ENCODE peak calls at places on chromosomes 11 and 22, in five cellular contexts. One of them, this sample, is unnamed.

GRCh38 chr11:8356731-8357504 is 93.2 kb upstream of the LMO1 start:
- DNase-seq in fibroblast of mammary gland: peak
- DNase-seq in pancreas: no peak
- DNase-seq in GM12865: no peak
- DNase-seq in upper lobe of right lung: peak
- DNase-seq in this sample: peak

GRCh38 chr11:128576555-128576954 is 10.8 kb downstream of the ETS1 start:
- DNase-seq in fibroblast of mammary gland: no peak
- DNase-seq in pancreas: no peak
- DNase-seq in GM12865: no peak
- DNase-seq in upper lobe of right lung: no peak
- DNase-seq in this sample: no peak

GRCh38 chr22:34599567-34599966 is 466.4 kb upstream of the ISX start:
- DNase-seq in fibroblast of mammary gland: no peak
- DNase-seq in pancreas: no peak
- DNase-seq in GM12865: no peak
- DNase-seq in upper lobe of right lung: no peak
- DNase-seq in this sample: no peak

GRCh38 chr11:68166969-68167368 is 45.8 kb upstream of the CHKA start:
- DNase-seq in fibroblast of mammary gland: no peak
- DNase-seq in pancreas: no peak
- DNase-seq in GM12865: no peak
- DNase-seq in upper lobe of right lung: no peak
- DNase-seq in this sample: no peak

GRCh38 chr22:39519681-39520053 is 695 bp upstream of the ATF4 start:
- DNase-seq in fibroblast of mammary gland: no peak
- DNase-seq in pancreas: peak
- DNase-seq in GM12865: peak
- DNase-seq in upper lobe of right lung: no peak
- DNase-seq in this sample: peak

GRCh38 chr11:72786305-72787261 is 7.3 kb downstream of the STARD10 start:
- DNase-seq in fibroblast of mammary gland: no peak
- DNase-seq in pancreas: peak
- DNase-seq in GM12865: no peak
- DNase-seq in upper lobe of right lung: peak
- DNase-seq in this sample: no peak

GRCh38 chr22:37472418-37473006 is 13.7 kb downstream of the MFNG start:
- DNase-seq in fibroblast of mammary gland: peak
- DNase-seq in pancreas: no peak
- DNase-seq in GM12865: peak
- DNase-seq in upper lobe of right lung: no peak
- DNase-seq in this sample: peak

GRCh38 chr11:34269031-34269430 is 88.8 kb downstream of the ABTB2 start:
- DNase-seq in fibroblast of mammary gland: no peak
- DNase-seq in pancreas: no peak
- DNase-seq in GM12865: no peak
- DNase-seq in upper lobe of right lung: no peak
- DNase-seq in this sample: no peak

GRCh38 chr11:81222491-81222890 is 1511.2 kb downstream of the FAM181B start:
- DNase-seq in fibroblast of mammary gland: no peak
- DNase-seq in pancreas: no peak
- DNase-seq in GM12865: no peak
- DNase-seq in upper lobe of right lung: no peak
- DNase-seq in this sample: no peak

GRCh38 chr22:21593406-21594232 is 26.1 kb downstream of the UBE2L3 start:
- DNase-seq in fibroblast of mammary gland: no peak
- DNase-seq in pancreas: no peak
- DNase-seq in GM12865: no peak
- DNase-seq in upper lobe of right lung: no peak
- DNase-seq in this sample: no peak

GRCh38 chr11:113504071-113504470 is 28.9 kb upstream of the DRD2 start:
- DNase-seq in fibroblast of mammary gland: no peak
- DNase-seq in pancreas: no peak
- DNase-seq in GM12865: no peak
- DNase-seq in upper lobe of right lung: no peak
- DNase-seq in this sample: no peak

GRCh38 chr22:41660416-41660815 is 28.3 kb downstream of the SNU13 start:
- DNase-seq in fibroblast of mammary gland: no peak
- DNase-seq in pancreas: no peak
- DNase-seq in GM12865: no peak
- DNase-seq in upper lobe of right lung: no peak
- DNase-seq in this sample: peak

GRCh38 chr11:12075822-12076821 is 34.3 kb upstream of the MICAL2 start:
- DNase-seq in fibroblast of mammary gland: peak
- DNase-seq in pancreas: no peak
- DNase-seq in GM12865: no peak
- DNase-seq in upper lobe of right lung: no peak
- DNase-seq in this sample: peak

GRCh38 chr22:36816635-36817428 is at the start of gene PVALB:
- DNase-seq in fibroblast of mammary gland: peak
- DNase-seq in pancreas: no peak
- DNase-seq in GM12865: no peak
- DNase-seq in upper lobe of right lung: no peak
- DNase-seq in this sample: peak

GRCh38 chr22:25076281-25076680 is 123.4 kb upstream of the CRYBB3 start:
- DNase-seq in fibroblast of mammary gland: no peak
- DNase-seq in pancreas: no peak
- DNase-seq in GM12865: peak
- DNase-seq in upper lobe of right lung: no peak
- DNase-seq in this sample: no peak

GRCh38 chr11:13026722-13027121 is 17.6 kb downstream of the RASSF10 start:
- DNase-seq in fibroblast of mammary gland: no peak
- DNase-seq in pancreas: no peak
- DNase-seq in GM12865: no peak
- DNase-seq in upper lobe of right lung: no peak
- DNase-seq in this sample: no peak

GRCh38 chr22:48753381-48753730 is 1074.3 kb downstream of the BRD1 start:
- DNase-seq in fibroblast of mammary gland: no peak
- DNase-seq in pancreas: no peak
- DNase-seq in GM12865: no peak
- DNase-seq in upper lobe of right lung: no peak
- DNase-seq in this sample: no peak

GRCh38 chr22:36571991-36572390 is 43.0 kb upstream of the EIF3D start:
- DNase-seq in fibroblast of mammary gland: no peak
- DNase-seq in pancreas: peak
- DNase-seq in GM12865: no peak
- DNase-seq in upper lobe of right lung: no peak
- DNase-seq in this sample: no peak

GRCh38 chr11:43101113-43101512 is 210.7 kb upstream of the API5 start:
- DNase-seq in fibroblast of mammary gland: no peak
- DNase-seq in pancreas: no peak
- DNase-seq in GM12865: no peak
- DNase-seq in upper lobe of right lung: no peak
- DNase-seq in this sample: no peak

GRCh38 chr11:60743058-60743457 is 13.6 kb upstream of the MS4A15 start:
- DNase-seq in fibroblast of mammary gland: no peak
- DNase-seq in pancreas: no peak
- DNase-seq in GM12865: no peak
- DNase-seq in upper lobe of right lung: no peak
- DNase-seq in this sample: no peak
- TF ChIP-seq CTCF in fibroblast of mammary gland: no peak
- TF ChIP-seq CTCF in pancreas: no peak
- TF ChIP-seq CTCF in GM12865: no peak
- TF ChIP-seq CTCF in upper lobe of right lung: no peak
- TF ChIP-seq CTCF in this sample: no peak

GRCh38 chr11:70669281-70669680 is 271.0 kb downstream of the CTTN start:
- DNase-seq in fibroblast of mammary gland: no peak
- DNase-seq in pancreas: no peak
- DNase-seq in GM12865: no peak
- DNase-seq in upper lobe of right lung: no peak
- DNase-seq in this sample: no peak

GRCh38 chr11:70669871-70670683 is 271.7 kb downstream of the CTTN start:
- DNase-seq in fibroblast of mammary gland: no peak
- DNase-seq in pancreas: no peak
- DNase-seq in GM12865: no peak
- DNase-seq in upper lobe of right lung: no peak
- DNase-seq in this sample: no peak

GRCh38 chr11:70670684-70671034 is 272.3 kb downstream of the CTTN start:
- DNase-seq in fibroblast of mammary gland: no peak
- DNase-seq in pancreas: no peak
- DNase-seq in GM12865: no peak
- DNase-seq in upper lobe of right lung: no peak
- DNase-seq in this sample: no peak

GRCh38 chr11:70671611-70672010 is 273.3 kb downstream of the CTTN start:
- DNase-seq in fibroblast of mammary gland: no peak
- DNase-seq in pancreas: no peak
- DNase-seq in GM12865: no peak
- DNase-seq in upper lobe of right lung: no peak
- DNase-seq in this sample: no peak

DNA sequence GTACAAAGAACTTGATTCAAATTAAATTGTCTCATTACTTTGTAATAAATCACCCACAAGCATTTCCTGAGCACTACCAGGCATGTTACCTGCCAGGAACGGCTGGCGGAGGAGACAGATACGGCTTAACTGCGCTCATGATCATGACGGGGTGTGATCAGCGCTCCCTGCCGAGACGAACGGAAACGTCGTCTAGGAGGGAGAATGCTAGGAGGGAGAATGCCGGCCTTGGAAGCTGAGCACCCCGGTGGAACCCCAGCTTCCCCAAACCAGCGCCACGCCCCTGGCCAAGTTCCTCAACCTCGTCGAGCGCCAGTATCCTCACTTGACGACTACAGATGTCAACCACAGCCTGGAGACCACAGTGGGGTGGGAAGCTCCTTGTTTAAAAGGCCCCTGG is 272.8 kb downstream of the CTTN start:
- DNase-seq in fibroblast of mammary gland: no peak
- DNase-seq in pancreas: no peak
- DNase-seq in GM12865: no peak
- DNase-seq in upper lobe of right lung: no peak
- DNase-seq in this sample: no peak
- TF ChIP-seq CTCF in fibroblast of mammary gland: no peak
- TF ChIP-seq CTCF in pancreas: no peak
- TF ChIP-seq CTCF in GM12865: no peak
- TF ChIP-seq CTCF in upper lobe of right lung: no peak
- TF ChIP-seq CTCF in this sample: no peak

DNA sequence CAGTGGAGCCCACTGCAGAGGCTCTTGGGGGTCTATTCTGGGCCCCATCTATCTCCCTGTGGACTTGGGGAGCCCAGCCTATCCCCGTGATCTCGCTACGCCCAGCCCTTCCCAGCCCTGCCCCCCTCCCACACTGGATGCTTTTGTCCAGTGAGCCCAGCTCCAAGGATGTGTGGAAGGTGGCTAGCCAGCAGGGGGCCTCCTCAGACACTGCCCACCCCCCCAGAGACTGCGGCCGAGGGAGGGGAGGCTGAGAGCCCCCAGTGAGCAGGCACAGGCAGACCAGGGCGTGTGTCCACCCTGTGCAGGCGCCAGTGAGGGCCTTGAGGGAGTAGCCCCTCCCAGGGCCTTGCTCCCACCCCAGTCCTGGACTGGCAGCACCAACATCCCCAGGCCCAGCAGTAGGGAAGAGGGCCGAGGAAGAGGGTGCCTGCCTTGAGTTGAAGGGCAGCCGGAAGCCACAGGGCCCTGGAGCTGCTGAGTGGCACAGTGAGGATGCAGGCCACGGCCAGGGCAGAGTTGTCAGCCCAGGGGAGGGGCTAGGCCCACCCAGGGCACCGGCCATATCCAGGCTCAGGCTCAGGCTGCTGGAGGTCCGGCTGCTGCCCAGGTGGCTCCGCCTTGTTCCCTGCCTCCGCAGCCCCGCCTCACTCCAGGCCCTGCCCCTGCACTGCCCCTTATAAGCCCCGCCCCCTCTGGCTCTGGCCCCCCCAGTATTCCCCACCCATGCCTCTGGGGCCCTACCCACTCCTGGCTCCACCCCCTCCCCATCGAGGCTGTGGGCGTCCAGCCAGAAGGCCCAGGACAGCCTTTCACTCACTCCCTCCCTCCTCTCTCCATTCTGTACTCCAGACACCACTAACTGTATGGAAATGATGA is 28.0 kb downstream of the MOB2 start:
- DNase-seq in fibroblast of mammary gland: peak
- DNase-seq in pancreas: no peak
- DNase-seq in GM12865: no peak
- DNase-seq in upper lobe of right lung: peak
- DNase-seq in this sample: peak
- TF ChIP-seq CTCF in fibroblast of mammary gland: peak
- TF ChIP-seq CTCF in pancreas: no peak
- TF ChIP-seq CTCF in GM12865: no peak
- TF ChIP-seq CTCF in upper lobe of right lung: peak
- TF ChIP-seq CTCF in this sample: peak

DNA sequence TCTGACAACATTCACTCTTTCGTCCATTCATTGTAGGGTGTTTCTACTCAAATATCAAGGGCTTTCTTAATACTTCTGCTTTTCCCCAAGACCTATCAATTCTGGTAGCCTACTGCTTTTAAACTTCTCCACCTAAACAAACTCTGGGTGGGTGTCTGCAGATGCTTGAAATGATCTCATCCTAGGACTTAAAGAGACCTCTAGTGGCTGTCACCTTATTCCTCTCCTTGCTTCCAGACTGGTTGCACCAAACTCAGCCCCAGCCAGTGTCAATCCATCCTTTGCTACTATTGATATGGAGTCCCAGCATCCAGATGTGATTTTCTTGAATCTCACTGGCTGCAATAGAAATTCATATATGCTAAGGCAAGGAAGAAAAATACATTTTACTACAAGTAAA is 274.7 kb downstream of the NXPE2 start:
- DNase-seq in fibroblast of mammary gland: no peak
- DNase-seq in pancreas: no peak
- DNase-seq in GM12865: peak
- DNase-seq in upper lobe of right lung: no peak
- DNase-seq in this sample: no peak
- TF ChIP-seq CTCF in fibroblast of mammary gland: no peak
- TF ChIP-seq CTCF in pancreas: no peak
- TF ChIP-seq CTCF in GM12865: peak
- TF ChIP-seq CTCF in upper lobe of right lung: no peak
- TF ChIP-seq CTCF in this sample: no peak

DNA sequence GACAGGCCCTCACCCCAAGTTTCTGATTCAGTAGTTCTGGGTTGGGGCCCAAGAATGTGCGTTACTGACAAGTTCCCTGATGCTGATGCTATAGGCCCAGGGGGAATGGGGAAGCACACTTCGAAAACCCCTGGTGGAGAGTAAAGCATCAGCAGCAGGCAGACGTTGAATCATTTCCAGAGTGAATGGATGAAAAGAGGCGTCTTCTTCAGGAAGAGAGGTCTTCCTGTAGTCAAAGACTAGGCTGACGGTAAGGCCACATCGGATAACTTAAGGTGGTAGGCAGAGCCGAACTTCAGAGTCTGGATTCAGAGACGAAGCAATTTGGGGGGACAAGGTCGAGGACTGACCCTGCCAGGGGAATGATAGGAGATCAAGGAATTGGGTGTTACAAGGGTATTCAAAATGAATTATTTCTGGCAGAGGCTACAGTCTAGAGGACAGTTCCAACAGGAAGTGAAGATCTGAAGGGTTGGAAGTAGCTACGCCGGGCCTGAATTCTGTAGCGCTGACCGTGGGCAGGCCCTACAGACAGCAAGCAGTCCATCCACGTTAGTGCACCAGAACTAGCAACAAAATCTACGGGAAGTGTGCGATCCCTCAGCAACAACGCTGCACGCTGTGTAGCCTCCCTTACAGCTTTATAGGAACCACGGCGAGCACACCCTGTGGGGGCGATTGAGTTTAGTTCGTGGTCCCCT is 862 bp upstream of the CENATAC start:
- DNase-seq in fibroblast of mammary gland: peak
- DNase-seq in pancreas: no peak
- DNase-seq in GM12865: peak
- DNase-seq in upper lobe of right lung: no peak
- DNase-seq in this sample: peak
- TF ChIP-seq CTCF in fibroblast of mammary gland: peak
- TF ChIP-seq CTCF in pancreas: no peak
- TF ChIP-seq CTCF in GM12865: peak
- TF ChIP-seq CTCF in upper lobe of right lung: peak
- TF ChIP-seq CTCF in this sample: peak